ENCODE peak calls at places on chromosomes 11 and 22, in seven cellular contexts. H, V, E, K, L, T and J are unnamed samples. For H3K36me3, the result is how much of the 10 kb centered on the place peaks cover.

GRCh38 chr11:120877746-120878365 is 146.0 kb upstream of the TBCEL start:
- DNase-seq in H (no peak), K (no peak), E (no peak), T (no peak), L (no peak), V (no peak), J (no peak)

GRCh38 chr22:39664485-39665200 is 94.1 kb downstream of the CACNA1I start:
- DNase-seq in E (no peak), K (no peak), H (no peak), L (no peak), V (no peak), T (no peak), J (no peak)

GRCh38 chr11:47413908-47414684 is 5.7 kb downstream of the SLC39A13 start:
- DNase-seq in L (peak), T (no peak), E (peak), K (peak), V (peak), H (no peak), J (peak)

GRCh38 chr11:76885390-76886097 is 24.8 kb downstream of the ACER3 start:
- DNase-seq in H (no peak), T (no peak), E (no peak), V (no peak), L (peak), K (no peak), J (no peak)

GRCh38 chr22:17536269-17536668 is 27.0 kb upstream of the SLC25A18 start:
- DNase-seq in E (no peak), K (no peak), H (no peak), T (no peak), L (no peak), V (no peak), J (peak)

GRCh38 chr11:299081-299891 is at the start of gene IFITM5:
- DNase-seq in E (no peak), L (no peak), V (no peak), K (peak), H (no peak), T (no peak), J (no peak)

GRCh38 chr11:3217751-3218482 is 696 bp downstream of the MRGPRG start:
- DNase-seq in V (peak), H (peak), K (peak), L (no peak), T (no peak), E (peak), J (peak)

GRCh38 chr11:130040281-130040940 is 29.3 kb upstream of the APLP2 start:
- DNase-seq in V (no peak), H (no peak), E (no peak), T (no peak), K (no peak), L (no peak), J (no peak)

GRCh38 chr11:128476031-128476430 is 111.3 kb downstream of the ETS1 start:
- DNase-seq in L (no peak), K (no peak), E (no peak), V (no peak), H (no peak), T (no peak), J (no peak)
- H3K36me3 ChIP-seq in L (under half), K (under half), E (under half), V (under half), H (under half), T (under half), J (half or more)

GRCh38 chr11:67490727-67491065 is 7.9 kb downstream of the AIP start:
- DNase-seq in H (no peak), V (no peak), T (no peak), L (no peak), E (no peak), K (no peak), J (peak)

GRCh38 chr11:67489860-67490726 is 7.3 kb downstream of the AIP start:
- DNase-seq in H (peak), T (no peak), V (no peak), E (no peak), L (no peak), K (no peak), J (no peak)

GRCh38 chr11:67492801-67493547 is 10.1 kb downstream of the AIP start:
- DNase-seq in L (no peak), H (no peak), T (no peak), E (no peak), K (peak), V (no peak), J (no peak)

GRCh38 chr11:67492069-67492727 is 9.4 kb downstream of the AIP start:
- DNase-seq in E (no peak), H (no peak), L (no peak), K (no peak), T (no peak), V (no peak), J (no peak)

GRCh38 chr11:67491276-67492068 is 8.6 kb downstream of the AIP start:
- DNase-seq in H (no peak), E (no peak), T (no peak), V (no peak), K (no peak), L (no peak), J (no peak)
- TF ChIP-seq POLR2A in H (no peak), E (no peak), T (no peak), V (no peak), K (no peak), L (no peak), J (no peak)

GRCh38 chr11:110093407-110094297 is 460 bp downstream of the ZC3H12C start:
- DNase-seq in H (peak), T (no peak), K (peak), E (peak), L (peak), V (peak), J (peak)

GRCh38 chr11:110090466-110091026 is 2.6 kb upstream of the ZC3H12C start:
- DNase-seq in H (no peak), E (no peak), T (no peak), L (no peak), V (no peak), K (no peak), J (no peak)

GRCh38 chr11:110091995-110092576 is 1.1 kb upstream of the ZC3H12C start:
- DNase-seq in V (no peak), T (no peak), H (no peak), L (no peak), E (peak), K (no peak), J (no peak)

GRCh38 chr11:110094298-110095073 is 1.3 kb downstream of the ZC3H12C start:
- DNase-seq in V (no peak), T (no peak), L (no peak), H (no peak), E (no peak), K (no peak), J (no peak)

DNA sequence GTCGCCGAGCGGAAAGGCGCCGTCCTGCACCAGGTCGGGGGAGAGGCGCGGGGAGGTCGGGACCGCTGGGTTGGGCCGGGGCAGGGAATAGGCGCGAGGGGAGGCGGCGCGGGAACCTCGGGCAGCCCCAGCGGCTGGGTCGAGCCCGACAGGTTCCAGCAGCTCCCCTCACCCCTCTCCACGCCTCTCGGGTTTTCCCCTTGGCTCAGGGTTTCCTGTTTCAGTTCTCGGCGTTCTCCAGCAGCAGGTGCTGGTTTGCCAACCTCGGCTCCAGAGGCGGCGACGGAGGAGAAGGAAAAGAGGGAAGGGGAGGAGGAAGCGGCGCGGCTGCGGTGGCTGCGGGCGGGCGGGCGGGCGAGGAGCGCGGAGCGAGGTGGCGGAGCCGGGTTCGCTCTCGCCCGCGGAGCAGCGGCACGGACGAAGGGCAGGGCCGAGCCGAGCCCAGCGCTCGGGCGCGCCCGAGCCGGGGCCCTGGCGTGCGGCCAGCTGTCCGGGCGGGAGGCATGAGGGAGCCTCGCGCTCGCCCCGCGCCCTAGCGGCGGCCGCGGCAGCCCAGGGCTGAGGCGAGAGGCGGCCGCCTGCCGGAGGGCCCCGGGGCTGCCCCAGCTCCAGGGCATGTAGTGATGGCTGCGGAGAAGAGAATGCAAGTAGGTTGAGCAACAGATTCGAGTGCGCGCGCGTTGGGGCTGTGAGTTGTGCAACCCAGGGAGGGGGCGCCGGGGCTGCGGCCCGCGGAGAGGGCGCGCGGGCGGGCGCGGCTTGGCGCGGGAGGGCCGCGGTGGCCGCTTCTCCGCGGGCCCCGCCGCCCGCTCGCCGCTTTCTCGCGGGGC is at the start of gene ZC3H12C:
- DNase-seq in K (peak), T (peak), E (peak), V (peak), L (peak), H (peak), J (peak)
- TF ChIP-seq CTCF in K (no peak), T (peak), E (peak), V (peak), L (peak), H (peak), J (peak)

DNA sequence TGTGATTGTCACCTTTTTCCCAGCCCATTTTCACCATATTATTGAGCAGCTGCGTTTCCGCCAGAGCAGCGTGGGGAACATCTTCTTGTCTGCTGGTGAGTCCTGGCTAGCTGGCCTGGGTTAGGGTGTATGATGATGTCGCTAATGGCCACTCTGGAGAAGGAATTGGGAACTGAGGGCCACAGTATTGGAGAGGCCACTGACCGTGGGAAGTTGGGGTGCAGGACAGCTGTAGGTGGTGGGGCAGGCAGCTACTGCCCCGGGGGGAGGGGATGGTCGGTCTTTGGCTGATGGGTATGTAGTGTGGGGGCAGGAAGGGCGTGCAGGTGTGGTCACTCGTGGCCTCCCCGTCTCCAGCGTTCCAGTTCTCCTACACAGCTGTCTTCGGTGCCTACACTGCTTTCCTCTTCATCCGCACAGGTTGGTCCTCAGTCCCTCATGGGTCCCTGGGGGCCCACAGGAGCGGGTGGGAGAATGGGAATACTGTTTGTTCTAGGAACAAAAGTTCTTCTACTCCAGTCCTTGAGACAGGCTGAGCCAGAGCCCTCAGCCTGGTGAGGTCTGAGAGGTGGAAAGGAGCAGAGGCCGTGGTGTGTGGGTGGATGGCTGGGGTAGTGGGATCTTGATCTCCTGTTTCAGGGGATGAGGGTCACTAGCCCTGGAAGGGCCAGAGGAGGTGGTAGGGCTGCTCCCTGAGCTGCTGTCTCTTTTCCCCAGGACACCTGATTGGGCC is 2.1 kb downstream of the RCE1 start:
- DNase-seq in K (peak), E (no peak), T (no peak), V (no peak), H (peak), L (no peak), J (no peak)
- H3K36me3 ChIP-seq in K (under half), E (under half), T (half or more), V (under half), H (under half), L (under half), J (under half)

DNA sequence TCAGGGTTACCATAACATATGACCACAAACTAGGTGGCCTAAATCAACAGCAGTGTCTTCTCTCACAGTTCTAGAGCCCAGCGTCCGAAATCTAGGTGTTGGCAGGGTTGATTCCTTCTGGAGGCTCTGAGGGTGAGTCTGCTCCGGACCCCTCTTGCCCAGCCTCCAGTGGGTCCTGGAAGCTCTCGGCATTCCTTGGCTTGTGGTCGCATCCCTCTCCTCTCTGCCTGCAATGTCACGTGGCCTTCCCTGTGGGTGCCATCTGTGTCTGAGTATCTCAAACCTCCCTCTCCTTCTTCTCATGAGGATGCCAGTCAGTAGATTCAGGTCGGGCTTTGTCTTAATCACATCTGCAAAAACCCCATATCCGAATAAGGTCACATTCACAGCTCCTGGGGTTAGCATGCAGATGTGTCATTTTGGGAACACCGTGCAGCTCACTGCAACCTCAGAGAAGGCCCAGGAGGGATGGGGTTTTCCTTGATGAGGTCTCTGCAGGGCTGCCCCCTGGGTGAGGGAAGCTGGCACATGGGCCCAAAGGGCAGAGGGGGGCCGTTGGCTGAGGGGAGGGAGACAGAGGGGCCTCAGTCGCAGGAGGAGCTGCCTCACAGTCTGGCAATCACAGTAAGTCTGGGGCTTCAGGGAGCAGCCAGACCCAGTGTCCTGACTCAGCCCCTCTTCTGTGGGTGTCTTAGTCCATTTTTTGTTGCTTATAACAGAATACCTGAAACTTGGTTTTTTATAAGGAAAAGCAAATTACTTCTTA is 41.2 kb downstream of the PARVG start:
- DNase-seq in E (no peak), V (no peak), L (no peak), H (no peak), T (no peak), K (no peak), J (no peak)
- TF ChIP-seq POLR2A in E (no peak), V (no peak), L (no peak), H (no peak), T (no peak), K (no peak), J (no peak)